ENCODE peak calls at places on chromosomes 3 and 15, in six cellular contexts. One of them, this sample, is unnamed.

GRCh38 chr3:196063456-196063855 is 18.4 kb downstream of the TFRC start:
- DNase-seq in IMR-90: peak
- DNase-seq in H9: no peak
- DNase-seq in mesenchymal stem cell: no peak
- DNase-seq in mesendoderm: no peak
- DNase-seq in H1: no peak
- DNase-seq in this sample: no peak

GRCh38 chr3:42880601-42881451 is 5.1 kb upstream of the CYP8B1 start:
- DNase-seq in IMR-90: peak
- DNase-seq in H9: peak
- DNase-seq in mesenchymal stem cell: peak
- DNase-seq in mesendoderm: peak
- DNase-seq in H1: peak
- DNase-seq in this sample: peak

GRCh38 chr3:65961733-65962132 is 77.0 kb downstream of the MAGI1 start:
- DNase-seq in IMR-90: no peak
- DNase-seq in H9: no peak
- DNase-seq in mesenchymal stem cell: no peak
- DNase-seq in mesendoderm: no peak
- DNase-seq in H1: no peak
- DNase-seq in this sample: no peak

GRCh38 chr3:142724682-142725351 is 983 bp downstream of the TRPC1 start:
- DNase-seq in IMR-90: peak
- DNase-seq in H9: peak
- DNase-seq in mesenchymal stem cell: peak
- DNase-seq in mesendoderm: peak
- DNase-seq in H1: peak
- DNase-seq in this sample: no peak

GRCh38 chr3:194148383-194148782 is 12.4 kb downstream of the HES1 start:
- DNase-seq in IMR-90: peak
- DNase-seq in H9: no peak
- DNase-seq in mesenchymal stem cell: no peak
- DNase-seq in mesendoderm: no peak
- DNase-seq in H1: no peak
- DNase-seq in this sample: no peak

GRCh38 chr3:13338996-13339395 is 81.1 kb downstream of the NUP210 start:
- DNase-seq in IMR-90: no peak
- DNase-seq in H9: no peak
- DNase-seq in mesenchymal stem cell: no peak
- DNase-seq in mesendoderm: no peak
- DNase-seq in H1: no peak
- DNase-seq in this sample: no peak

GRCh38 chr3:48088056-48088748 is 72.0 kb upstream of the MAP4 start:
- DNase-seq in IMR-90: no peak
- DNase-seq in H9: peak
- DNase-seq in mesenchymal stem cell: no peak
- DNase-seq in mesendoderm: peak
- DNase-seq in H1: no peak
- DNase-seq in this sample: peak

GRCh38 chr3:177196473-177197040 is 725 bp downstream of the TBL1XR1 start:
- DNase-seq in IMR-90: peak
- DNase-seq in H9: no peak
- DNase-seq in mesenchymal stem cell: peak
- DNase-seq in mesendoderm: peak
- DNase-seq in H1: no peak
- DNase-seq in this sample: peak

GRCh38 chr3:99114565-99115291 is 213.2 kb upstream of the DCBLD2 start:
- DNase-seq in IMR-90: peak
- DNase-seq in H9: peak
- DNase-seq in mesenchymal stem cell: peak
- DNase-seq in mesendoderm: peak
- DNase-seq in H1: peak
- DNase-seq in this sample: peak

DNA sequence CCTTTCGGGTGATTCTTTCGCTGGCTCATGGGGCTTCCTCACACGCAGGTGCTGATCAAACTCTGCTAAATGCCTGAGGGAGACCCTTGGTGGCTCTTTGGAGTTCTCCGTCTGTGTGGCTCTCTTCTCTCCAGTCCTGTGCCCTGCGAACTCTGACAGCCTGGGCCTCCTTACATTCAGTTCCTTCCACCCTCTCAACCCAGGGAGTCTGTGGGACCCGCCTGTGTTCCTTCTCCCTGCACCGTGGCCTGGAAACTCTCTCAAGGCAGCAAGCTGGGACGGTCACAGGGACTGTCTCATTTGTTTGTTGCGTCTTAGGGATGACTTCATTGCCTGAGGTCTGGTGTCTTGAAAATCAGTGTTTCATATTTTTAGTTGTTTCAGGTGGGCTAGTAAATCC is 37.0 kb upstream of the CORO2B start:
- DNase-seq in IMR-90: no peak
- DNase-seq in H9: no peak
- DNase-seq in mesenchymal stem cell: no peak
- DNase-seq in mesendoderm: no peak
- DNase-seq in H1: no peak
- DNase-seq in this sample: no peak
- H2BK15ac ChIP-seq in IMR-90: peak
- H2BK15ac ChIP-seq in H9: no peak
- H2BK15ac ChIP-seq in mesenchymal stem cell: no peak
- H2BK15ac ChIP-seq in mesendoderm: no peak
- H2BK15ac ChIP-seq in H1: no peak
- H2BK15ac ChIP-seq in this sample: no peak

GRCh38 chr15:68820589-68821189 is at the start of gene ANP32A:
- DNase-seq in IMR-90: peak
- DNase-seq in H9: peak
- DNase-seq in mesenchymal stem cell: peak
- DNase-seq in mesendoderm: peak
- DNase-seq in H1: peak
- DNase-seq in this sample: peak
- H2BK5ac ChIP-seq in IMR-90: peak
- H2BK5ac ChIP-seq in H9: no peak
- H2BK5ac ChIP-seq in mesenchymal stem cell: peak
- H2BK5ac ChIP-seq in mesendoderm: peak
- H2BK5ac ChIP-seq in H1: peak
- H2BK5ac ChIP-seq in this sample: peak

DNA sequence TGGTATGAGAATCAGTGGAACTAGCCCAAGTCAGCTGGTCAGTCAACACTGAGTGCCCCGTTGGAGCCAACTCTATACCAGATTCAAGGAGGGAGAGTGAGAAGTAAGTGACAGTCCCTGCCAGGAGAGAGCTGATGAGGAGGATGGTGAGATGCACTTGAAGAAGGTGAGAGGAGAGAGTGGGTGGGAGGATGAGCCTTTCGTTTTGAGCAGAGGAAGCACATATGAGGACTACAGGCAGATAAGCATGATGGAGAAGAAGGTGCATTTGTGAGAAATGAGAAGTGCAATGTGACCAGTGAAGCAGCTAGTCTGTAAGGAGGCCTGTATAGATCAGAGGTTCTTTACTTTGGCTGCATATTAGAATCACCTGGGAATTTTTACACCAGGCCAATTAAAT is 40.4 kb downstream of the NME9 start:
- DNase-seq in IMR-90: no peak
- DNase-seq in H9: no peak
- DNase-seq in mesenchymal stem cell: no peak
- DNase-seq in mesendoderm: no peak
- DNase-seq in H1: no peak
- DNase-seq in this sample: no peak
- H2BK15ac ChIP-seq in IMR-90: no peak
- H2BK15ac ChIP-seq in H9: no peak
- H2BK15ac ChIP-seq in mesenchymal stem cell: no peak
- H2BK15ac ChIP-seq in mesendoderm: no peak
- H2BK15ac ChIP-seq in H1: no peak
- H2BK15ac ChIP-seq in this sample: no peak

GRCh38 chr15:90101130-90101968 is 919 bp downstream of the IDH2 start:
- DNase-seq in IMR-90: no peak
- DNase-seq in H9: peak
- DNase-seq in mesenchymal stem cell: peak
- DNase-seq in mesendoderm: peak
- DNase-seq in H1: no peak
- DNase-seq in this sample: peak
- H2BK5ac ChIP-seq in IMR-90: peak
- H2BK5ac ChIP-seq in H9: no peak
- H2BK5ac ChIP-seq in mesenchymal stem cell: peak
- H2BK5ac ChIP-seq in mesendoderm: no peak
- H2BK5ac ChIP-seq in H1: no peak
- H2BK5ac ChIP-seq in this sample: peak

DNA sequence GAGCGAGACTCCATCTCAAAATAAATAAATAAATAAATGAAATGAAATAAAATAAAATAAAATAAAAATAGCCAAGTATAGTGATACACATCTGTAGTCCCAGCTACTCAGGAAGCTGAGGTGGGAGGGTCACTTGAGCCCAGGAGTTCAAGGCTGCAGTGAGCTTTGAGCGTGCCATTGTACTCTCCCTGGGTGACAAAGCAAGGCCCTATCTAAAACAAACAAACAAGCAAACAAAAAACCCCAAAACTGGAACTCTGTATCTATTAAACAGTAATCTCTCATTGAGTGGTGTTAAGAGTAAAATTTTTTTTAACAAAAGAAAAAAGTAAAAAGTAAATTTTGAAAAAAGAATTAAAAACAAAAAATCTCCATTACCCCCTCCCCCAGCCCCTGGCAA is 20.8 kb downstream of the EPM2AIP1 start:
- DNase-seq in IMR-90: no peak
- DNase-seq in H9: no peak
- DNase-seq in mesenchymal stem cell: no peak
- DNase-seq in mesendoderm: no peak
- DNase-seq in H1: no peak
- DNase-seq in this sample: no peak
- H2BK15ac ChIP-seq in IMR-90: no peak
- H2BK15ac ChIP-seq in H9: no peak
- H2BK15ac ChIP-seq in mesenchymal stem cell: no peak
- H2BK15ac ChIP-seq in mesendoderm: no peak
- H2BK15ac ChIP-seq in H1: no peak
- H2BK15ac ChIP-seq in this sample: no peak